ENCODE peak calls at places on chromosomes 11 and 22, in seven cellular contexts. J is pancreas, C is Calu3, R is astrocyte of the spinal cord, B is spleen, X is lower lobe of right lung, D is ovary. K is an unnamed sample.

GRCh38 chr11:59173964-59174663 is 2.2 kb downstream of the DTX4 start:
- DNase-seq in J (no peak), C (peak; percentile 81), R (no peak), B (no peak), X (peak; percentile 80), D (no peak), K (no peak)

GRCh38 chr11:68009391-68010000 is 631 bp upstream of the ALDH3B1 start:
- DNase-seq in J (peak; percentile 53), C (no peak), R (peak; percentile 66), B (no peak), X (no peak), D (no peak), K (peak; percentile 57)

GRCh38 chr11:61815790-61816735 is 740 bp downstream of the FADS1 start:
- DNase-seq in J (peak; percentile 79), C (peak; percentile 66), R (peak; percentile 74), B (peak; percentile 87), X (peak; percentile 79), D (peak; percentile 81), K (peak; percentile 70)

GRCh38 chr11:40290031-40290650 is 1169.3 kb downstream of the LRRC4C start:
- DNase-seq in J (no peak), C (no peak), R (peak; percentile 64), B (no peak), X (no peak), D (no peak), K (no peak)

GRCh38 chr22:27438271-27438980 is 363.1 kb downstream of the MN1 start:
- DNase-seq in J (peak; percentile 86), C (peak; percentile 29), R (peak; percentile 49), B (no peak), X (no peak), D (peak; percentile 61), K (no peak)

GRCh38 chr11:81000334-81001100 is 1559.7 kb upstream of the TENM4 start:
- DNase-seq in J (no peak), C (no peak), R (no peak), B (no peak), X (no peak), D (no peak), K (no peak)

GRCh38 chr22:29060251-29060650 is 1.4 kb downstream of the C22orf31 start:
- DNase-seq in J (no peak), C (no peak), R (no peak), B (no peak), X (no peak), D (no peak), K (no peak)

GRCh38 chr11:118957549-118957948 is 1.5 kb downstream of the UPK2 start:
- DNase-seq in J (no peak), C (no peak), R (no peak), B (peak; percentile 34), X (no peak), D (no peak), K (no peak)

GRCh38 chr11:106311531-106312230 is 234.2 kb downstream of the AASDHPPT start:
- DNase-seq in J (no peak), C (no peak), R (no peak), B (no peak), X (no peak), D (no peak), K (no peak)

GRCh38 chr22:49587421-49587820 is 240.3 kb downstream of the BRD1 start:
- DNase-seq in J (no peak), C (no peak), R (no peak), B (peak; percentile 31), X (peak; percentile 25), D (no peak), K (no peak)

GRCh38 chr11:118304809-118305248 is 299 bp downstream of the CD3E start:
- DNase-seq in J (no peak), C (no peak), R (no peak), B (no peak), X (no peak), D (no peak), K (no peak)

GRCh38 chr11:125618383-125618782 is 6.6 kb upstream of the CHEK1 start:
- DNase-seq in J (no peak), C (no peak), R (no peak), B (no peak), X (no peak), D (no peak), K (no peak)

GRCh38 chr11:2507212-2507901 is 62.5 kb downstream of the KCNQ1 start:
- DNase-seq in J (no peak), C (no peak), R (no peak), B (no peak), X (no peak), D (no peak), K (no peak)

GRCh38 chr11:3627291-3627690 is 14.5 kb downstream of the ART5 start:
- DNase-seq in J (no peak), C (no peak), R (peak; percentile 16), B (peak; percentile 25), X (no peak), D (no peak), K (no peak)

GRCh38 chr11:35334385-35335090 is 84.8 kb downstream of the SLC1A2 start:
- DNase-seq in J (no peak), C (no peak), R (no peak), B (no peak), X (no peak), D (no peak), K (peak; percentile 56)

GRCh38 chr11:8263109-8263768 is 439 bp downstream of the LMO1 start:
- DNase-seq in J (peak; percentile 66), C (no peak), R (no peak), B (peak; percentile 76), X (no peak), D (peak; percentile 20), K (peak; percentile 43)

GRCh38 chr11:56045538-56045937 is 18.1 kb downstream of the OR5AS1 start:
- DNase-seq in J (no peak), C (no peak), R (no peak), B (no peak), X (no peak), D (no peak), K (no peak)

DNA sequence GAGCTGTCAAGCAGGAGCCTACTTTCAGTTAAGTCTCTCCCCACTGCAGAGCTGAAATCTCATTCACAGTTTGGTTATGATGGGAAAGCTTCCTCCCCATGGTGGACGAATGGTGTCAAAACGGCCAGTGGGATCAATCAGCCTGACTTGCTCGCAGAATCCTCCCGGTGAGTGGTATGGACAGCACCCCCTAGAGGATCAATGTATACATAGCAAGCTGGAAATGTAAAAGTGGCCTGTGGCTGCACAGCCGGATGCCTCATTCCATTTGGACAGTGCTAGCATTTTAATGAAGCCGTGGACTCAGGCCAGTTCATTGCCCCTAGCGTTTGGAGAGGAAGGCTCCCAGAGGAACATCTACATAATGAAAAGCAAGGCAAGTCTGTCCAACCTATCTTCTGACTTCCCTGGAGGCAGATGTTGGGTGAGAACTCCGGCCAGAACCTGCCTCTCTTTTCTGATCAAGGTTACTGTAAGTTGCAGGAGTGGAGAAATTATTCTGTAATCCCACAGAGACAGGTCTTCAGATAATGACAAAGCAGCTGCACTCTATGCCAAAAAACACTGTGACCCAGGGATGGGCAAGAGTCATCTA is 942.3 kb downstream of the NTM start:
- DNase-seq in J (no peak), C (no peak), R (peak; percentile 46), B (no peak), X (no peak), D (no peak), K (no peak)
- TF ChIP-seq CTCF in J (peak; percentile 33), C (no peak), R (peak; percentile 72), B (peak; percentile 45), X (peak; percentile 37), D (no peak), K (no peak)

GRCh38 chr11:44939673-44940072 is 11.0 kb downstream of the TP53I11 start:
- DNase-seq in J (no peak), C (no peak), R (no peak), B (no peak), X (no peak), D (no peak), K (no peak)
- TF ChIP-seq CTCF in J (no peak), C (no peak), R (peak; percentile 21), B (peak; percentile 22), X (peak; percentile 13), D (no peak), K (peak; percentile 6)

GRCh38 chr11:70732493-70733206 is 334.3 kb downstream of the CTTN start:
- DNase-seq in J (peak; percentile 35), C (no peak), R (no peak), B (peak; percentile 72), X (peak; percentile 33), D (no peak), K (no peak)
- TF ChIP-seq CTCF in J (no peak), C (no peak), R (no peak), B (no peak), X (no peak), D (no peak), K (no peak)

DNA sequence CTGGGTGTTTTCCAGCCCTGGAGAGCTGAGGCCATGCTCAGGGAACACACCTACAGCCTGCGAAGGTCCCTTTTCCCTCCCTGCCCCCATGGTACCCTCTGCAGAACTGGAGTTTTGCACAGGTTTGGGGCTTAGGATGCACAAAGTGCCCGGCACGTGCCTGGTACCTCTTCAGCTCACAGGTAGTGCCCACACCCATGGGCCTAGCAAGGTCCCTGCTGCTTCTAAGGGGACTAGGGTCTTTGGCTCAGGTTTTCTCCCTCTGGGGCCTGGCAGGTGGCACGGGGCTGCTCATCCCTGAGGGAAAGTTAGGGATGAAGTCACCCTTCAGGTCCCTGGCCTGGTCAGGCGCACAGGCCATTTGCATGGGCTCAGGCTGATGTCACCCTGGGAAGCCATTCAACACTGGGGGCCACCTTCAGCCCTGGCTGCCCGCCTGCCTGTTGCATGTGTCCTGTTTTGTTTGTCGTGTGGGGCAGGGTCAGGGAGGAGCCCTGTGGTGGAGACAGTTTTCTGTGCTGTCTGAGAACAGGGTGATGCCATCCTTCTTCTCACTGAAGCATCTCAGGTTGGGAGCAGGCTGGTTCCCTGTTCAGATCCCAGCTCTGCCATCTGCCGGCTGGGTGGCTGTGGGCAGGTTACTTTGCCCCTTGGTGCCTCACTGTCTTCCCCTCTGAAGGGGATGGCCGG is 68.3 kb upstream of the CRYBB3 start:
- DNase-seq in J (no peak), C (peak; percentile 47), R (no peak), B (no peak), X (no peak), D (no peak), K (no peak)
- TF ChIP-seq CTCF in J (no peak), C (no peak), R (no peak), B (no peak), X (no peak), D (no peak), K (no peak)